ENCODE peak calls at places on chromosomes 7 and 10, in nine cellular contexts. C is breast epithelium; I is CD8-positive, alpha-beta T cell; F is prostate gland; Y is CD4-positive, alpha-beta memory T cell; H is HCT116; T is hepatocyte; X is naive thymus-derived CD4-positive, alpha-beta T cell; D is neural progenitor cell. E is an unnamed sample. For H3K4me1, the result is how much of the 10 kb centered on the place peaks cover.

GRCh38 chr10:116761883-116762282 is 19.5 kb upstream of the HSPA12A start:
- DNase-seq in C (no peak), I (no peak), F (no peak), Y (no peak), H (no peak), T (no peak), X (no peak), D (no peak), E (no peak)

GRCh38 chr10:30991647-30992011 is 40.0 kb downstream of the ZNF438 start:
- DNase-seq in C (no peak), I (no peak), F (no peak), Y (no peak), H (no peak), T (no peak), X (no peak), D (no peak), E (no peak)

GRCh38 chr10:19812976-19813375 is 3.3 kb upstream of the PLXDC2 start:
- DNase-seq in C (no peak), I (no peak), F (no peak), Y (no peak), H (no peak), T (no peak), X (no peak), D (no peak), E (no peak)

GRCh38 chr10:28875535-28876208 is 198.4 kb downstream of the BAMBI start:
- DNase-seq in C (no peak), I (no peak), F (no peak), Y (no peak), H (no peak), T (peak), X (no peak), D (peak), E (no peak)

GRCh38 chr10:11685787-11686218 is 56.4 kb upstream of the ECHDC3 start:
- DNase-seq in C (peak), I (peak), F (peak), Y (peak), H (peak), T (peak), X (no peak), D (no peak), E (no peak)

GRCh38 chr10:76723781-76724336 is 913.7 kb downstream of the KCNMA1 start:
- DNase-seq in C (no peak), I (no peak), F (no peak), Y (no peak), H (no peak), T (no peak), X (no peak), D (peak), E (no peak)

GRCh38 chr7:97357459-97357858 is 240.0 kb downstream of the SDHAF3 start:
- DNase-seq in C (no peak), I (no peak), F (no peak), Y (no peak), H (no peak), T (no peak), X (no peak), D (no peak), E (no peak)

GRCh38 chr7:93044147-93044810 is 73.5 kb downstream of the SAMD9 start:
- DNase-seq in C (no peak), I (no peak), F (no peak), Y (no peak), H (no peak), T (no peak), X (no peak), D (peak), E (no peak)

GRCh38 chr7:108001759-108002725 is 919 bp downstream of the LAMB1 start:
- DNase-seq in C (no peak), I (no peak), F (no peak), Y (no peak), H (no peak), T (peak), X (no peak), D (peak), E (peak)

GRCh38 chr7:100562195-100563099 is 11.3 kb downstream of the SAP25 start:
- DNase-seq in C (no peak), I (no peak), F (no peak), Y (no peak), H (no peak), T (no peak), X (no peak), D (no peak), E (peak)

GRCh38 chr7:2105917-2106316 is 126.8 kb downstream of the MAD1L1 start:
- DNase-seq in C (no peak), I (no peak), F (no peak), Y (no peak), H (no peak), T (no peak), X (no peak), D (no peak), E (no peak)
- H3K4me1 ChIP-seq in C (under half), I (under half), F (under half), Y (under half), H (half or more), T (half or more), X (under half), D (half or more), E (under half)

DNA sequence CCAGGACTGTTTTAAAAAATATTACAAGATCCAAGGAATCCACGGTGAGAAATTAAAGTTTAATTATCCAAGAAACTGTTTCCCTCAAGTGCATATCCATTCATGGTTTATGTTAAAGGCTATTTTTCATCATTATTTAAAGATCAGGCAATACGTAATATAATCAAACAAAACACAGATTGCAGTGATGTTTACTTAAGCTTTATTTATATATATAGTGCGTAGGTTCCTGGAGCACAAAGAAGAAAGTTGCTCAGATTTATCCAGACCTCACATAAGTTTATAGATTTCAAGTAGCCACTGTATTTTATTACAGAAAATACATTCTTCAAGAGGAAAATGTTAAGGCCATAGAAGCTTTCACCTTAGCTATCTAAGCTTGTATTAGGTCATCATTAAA is 210.0 kb upstream of the KLF14 start:
- DNase-seq in C (no peak), I (no peak), F (no peak), Y (no peak), H (no peak), T (no peak), X (no peak), D (no peak), E (no peak)
- H3K4me1 ChIP-seq in C (under half), I (half or more), F (under half), Y (half or more), H (half or more), T (under half), X (half or more), D (under half), E (half or more)

GRCh38 chr10:114623155-114623554 is 34.9 kb downstream of the ABLIM1 start:
- DNase-seq in C (no peak), I (no peak), F (no peak), Y (no peak), H (no peak), T (no peak), X (no peak), D (no peak), E (no peak)

GRCh38 chr10:114624941-114625780 is 32.9 kb downstream of the ABLIM1 start:
- DNase-seq in C (no peak), I (no peak), F (no peak), Y (no peak), H (peak), T (no peak), X (no peak), D (no peak), E (no peak)

GRCh38 chr10:114626841-114627240 is 31.2 kb downstream of the ABLIM1 start:
- DNase-seq in C (no peak), I (no peak), F (no peak), Y (no peak), H (no peak), T (no peak), X (no peak), D (no peak), E (no peak)

GRCh38 chr10:114623661-114624294 is 34.3 kb downstream of the ABLIM1 start:
- DNase-seq in C (no peak), I (no peak), F (peak), Y (no peak), H (peak), T (no peak), X (no peak), D (no peak), E (no peak)

GRCh38 chr10:114624422-114624821 is 33.7 kb downstream of the ABLIM1 start:
- DNase-seq in C (no peak), I (no peak), F (no peak), Y (no peak), H (no peak), T (no peak), X (no peak), D (no peak), E (no peak)
- H3K4me1 ChIP-seq in C (under half), I (under half), F (under half), Y (under half), H (under half), T (under half), X (under half), D (under half), E (under half)

GRCh38 chr10:123016228-123016627 is 7.4 kb downstream of the ACADSB start:
- DNase-seq in C (no peak), I (no peak), F (no peak), Y (no peak), H (no peak), T (no peak), X (no peak), D (no peak), E (no peak)

GRCh38 chr10:123019941-123020703 is 11.3 kb downstream of the ACADSB start:
- DNase-seq in C (no peak), I (no peak), F (peak), Y (no peak), H (no peak), T (peak), X (no peak), D (no peak), E (no peak)

GRCh38 chr10:123019264-123019663 is 10.5 kb downstream of the ACADSB start:
- DNase-seq in C (no peak), I (no peak), F (no peak), Y (no peak), H (no peak), T (no peak), X (no peak), D (no peak), E (no peak)

GRCh38 chr10:123017421-123018165 is 8.8 kb downstream of the ACADSB start:
- DNase-seq in C (no peak), I (no peak), F (peak), Y (no peak), H (no peak), T (peak), X (no peak), D (no peak), E (no peak)

DNA sequence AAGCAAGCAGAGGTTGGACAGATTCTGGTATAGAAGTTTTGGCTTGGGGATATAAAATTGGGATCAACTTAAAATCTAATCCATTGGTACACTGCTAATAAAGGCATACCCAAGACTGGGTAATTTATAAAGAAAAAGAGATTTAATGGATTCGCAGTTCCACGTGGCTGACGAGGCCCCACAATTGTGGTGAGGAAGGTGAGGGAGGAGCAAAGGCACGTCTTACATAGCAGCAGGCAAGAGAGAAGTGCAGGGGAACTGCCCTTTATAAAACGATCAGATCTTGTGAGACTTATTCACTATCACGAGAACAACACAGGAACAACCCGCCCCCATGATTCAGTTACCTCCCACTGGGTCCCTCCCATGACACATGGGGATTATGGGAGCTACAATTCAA is 9.7 kb downstream of the ACADSB start:
- DNase-seq in C (no peak), I (no peak), F (no peak), Y (no peak), H (no peak), T (no peak), X (no peak), D (no peak), E (no peak)
- H3K4me1 ChIP-seq in C (under half), I (under half), F (under half), Y (under half), H (under half), T (under half), X (under half), D (under half), E (under half)

GRCh38 chr10:62071846-62072281 is 170.4 kb downstream of the ARID5B start:
- DNase-seq in C (no peak), I (no peak), F (no peak), Y (no peak), H (no peak), T (no peak), X (peak), D (peak), E (no peak)

GRCh38 chr10:62075414-62075813 is 173.9 kb downstream of the ARID5B start:
- DNase-seq in C (no peak), I (no peak), F (no peak), Y (no peak), H (no peak), T (no peak), X (no peak), D (no peak), E (no peak)

GRCh38 chr10:62075912-62076311 is 174.4 kb downstream of the ARID5B start:
- DNase-seq in C (no peak), I (no peak), F (no peak), Y (no peak), H (no peak), T (no peak), X (no peak), D (no peak), E (no peak)

GRCh38 chr10:62073429-62073828 is 171.9 kb downstream of the ARID5B start:
- DNase-seq in C (no peak), I (no peak), F (no peak), Y (no peak), H (no peak), T (no peak), X (no peak), D (no peak), E (no peak)

GRCh38 chr10:62072901-62073300 is 171.4 kb downstream of the ARID5B start:
- DNase-seq in C (no peak), I (no peak), F (no peak), Y (no peak), H (no peak), T (no peak), X (no peak), D (no peak), E (no peak)
- H3K4me1 ChIP-seq in C (under half), I (under half), F (under half), Y (half or more), H (under half), T (under half), X (under half), D (under half), E (under half)